ENCODE peak calls at places on chromosome 13, in four cellular contexts. A, M, V and K are unnamed samples.

GRCh38 chr13:112545866-112546265 is 42.1 kb downstream of the TUBGCP3 start:
- DNase-seq in V (no peak), M (peak), A (no peak), K (no peak)

GRCh38 chr13:52644108-52644507 is 1.9 kb downstream of the HNRNPA1L2 start:
- DNase-seq in A (no peak), V (no peak), M (no peak), K (no peak)

GRCh38 chr13:32125221-32125621 is 93.6 kb downstream of the FRY start:
- DNase-seq in A (no peak), V (no peak), M (peak), K (no peak)

GRCh38 chr13:37640499-37640898 is 41.9 kb upstream of the POSTN start:
- DNase-seq in V (no peak), A (no peak), M (peak), K (no peak)

GRCh38 chr13:107422421-107422820 is 792.9 kb downstream of the LIG4 start:
- DNase-seq in V (no peak), M (no peak), A (no peak), K (no peak)

GRCh38 chr13:46367622-46368327 is 19.3 kb downstream of the RUBCNL start:
- DNase-seq in M (peak), A (no peak), V (no peak), K (no peak)

GRCh38 chr13:110495376-110495775 is 66.1 kb downstream of the RAB20 start:
- DNase-seq in V (no peak), A (no peak), M (no peak), K (no peak)

GRCh38 chr13:25247345-25247744 is 39.9 kb downstream of the MTMR6 start:
- DNase-seq in M (no peak), V (no peak), A (no peak), K (no peak)

GRCh38 chr13:59846845-59847620 is 316.7 kb downstream of the DIAPH3 start:
- DNase-seq in M (no peak), V (no peak), A (no peak), K (no peak)

GRCh38 chr13:47239025-47239424 is 342.2 kb upstream of the HTR2A start:
- DNase-seq in M (no peak), V (no peak), A (no peak), K (no peak)

GRCh38 chr13:113947321-113948033 is 26.4 kb downstream of the C13orf46 start:
- DNase-seq in V (peak), A (no peak), M (peak), K (no peak)

GRCh38 chr13:77810430-77810829 is 108.2 kb downstream of the EDNRB start:
- DNase-seq in A (no peak), V (no peak), M (peak), K (no peak)

GRCh38 chr13:91348906-91349435 is 1.5 kb downstream of the MIR17HG start:
- DNase-seq in M (peak), V (peak), A (peak), K (peak)

GRCh38 chr13:74575729-74576125 is 441.5 kb upstream of the KLF12 start:
- DNase-seq in V (peak), M (peak), A (no peak), K (peak)

GRCh38 chr13:32881074-32881791 is 135.0 kb upstream of the KL start:
- DNase-seq in V (no peak), A (no peak), M (peak), K (peak)

GRCh38 chr13:103878891-103879605 is 812.8 kb upstream of the SLC10A2 start:
- DNase-seq in A (no peak), V (no peak), M (no peak), K (no peak)

GRCh38 chr13:76991432-76991795 is 467 bp upstream of the CLN5 start:
- DNase-seq in V (peak), A (peak), M (no peak), K (no peak)

GRCh38 chr13:90868321-90868920 is 479.1 kb upstream of the MIR17HG start:
- DNase-seq in V (peak), A (no peak), M (peak), K (no peak)

GRCh38 chr13:27005556-27005955 is 166.1 kb downstream of the USP12 start:
- DNase-seq in A (no peak), V (peak), M (no peak), K (no peak)

GRCh38 chr13:92074658-92075057 is 676.2 kb downstream of the GPC5 start:
- DNase-seq in V (no peak), M (peak), A (no peak), K (no peak)

GRCh38 chr13:48333976-48334375 is 30.4 kb downstream of the RB1 start:
- DNase-seq in M (peak), A (no peak), V (no peak), K (no peak)

GRCh38 chr13:43664700-43665191 is 122.0 kb downstream of the ENOX1 start:
- DNase-seq in V (peak), A (no peak), M (peak), K (no peak)

GRCh38 chr13:43246382-43246781 is 223.0 kb downstream of the DNAJC15 start:
- DNase-seq in M (no peak), A (no peak), V (no peak), K (no peak)

GRCh38 chr13:51330741-51331140 is 8.8 kb upstream of the SERPINE3 start:
- DNase-seq in A (peak), M (peak), V (no peak), K (no peak)

GRCh38 chr13:44837250-44837649 is 152.0 kb downstream of the NUFIP1 start:
- DNase-seq in V (no peak), A (no peak), M (peak), K (no peak)

GRCh38 chr13:59178344-59178743 is 985.4 kb downstream of the DIAPH3 start:
- DNase-seq in M (peak), V (no peak), A (no peak), K (no peak)

GRCh38 chr13:111272117-111272516 is 48.3 kb upstream of the TEX29 start:
- DNase-seq in M (no peak), A (no peak), V (peak), K (no peak)

GRCh38 chr13:103195762-103196161 is 129.5 kb upstream of the SLC10A2 start:
- DNase-seq in V (no peak), M (peak), A (no peak), K (no peak)

GRCh38 chr13:44920013-44920412 is 69.3 kb downstream of the NUFIP1 start:
- DNase-seq in V (no peak), A (no peak), M (no peak), K (no peak)

GRCh38 chr13:27796544-27797227 is 4.4 kb downstream of the GSX1 start:
- DNase-seq in A (no peak), V (no peak), M (no peak), K (no peak)

GRCh38 chr13:89726690-89727435 is 1620.6 kb upstream of the MIR17HG start:
- DNase-seq in V (no peak), A (no peak), M (peak), K (no peak)

GRCh38 chr13:51829236-51829899 is 15.6 kb downstream of the TMEM272 start:
- DNase-seq in V (no peak), A (no peak), M (no peak), K (no peak)

GRCh38 chr13:81051873-81052272 is 710.9 kb upstream of the SPRY2 start:
- DNase-seq in A (no peak), M (peak), V (no peak), K (no peak)

GRCh38 chr13:75481176-75482069 is 546 bp downstream of the TBC1D4 start:
- DNase-seq in A (no peak), V (no peak), M (peak), K (peak)

GRCh38 chr13:96967248-96967745 is 27.0 kb downstream of the OXGR1 start:
- DNase-seq in M (peak), A (no peak), V (no peak), K (no peak)

DNA sequence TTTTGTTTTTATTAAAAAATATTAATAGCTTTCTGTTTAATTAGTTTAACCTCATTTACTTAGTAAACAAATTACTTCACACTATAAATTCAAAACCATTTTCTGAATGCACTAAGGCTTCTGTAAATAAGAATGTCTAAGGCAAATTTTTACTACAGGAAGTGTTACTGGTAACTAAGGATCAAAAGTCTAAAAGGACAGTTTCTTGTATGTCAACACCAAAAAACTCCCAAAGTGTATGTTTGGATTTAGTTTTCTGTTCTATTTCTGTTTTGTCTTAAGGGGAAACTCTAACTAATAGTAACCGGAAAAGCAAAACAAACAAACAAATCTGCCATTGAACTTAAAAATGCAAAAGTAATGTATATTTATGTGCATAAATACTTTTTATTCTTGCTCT is 24.7 kb downstream of the PRR20E start:
- DNase-seq in M (no peak), V (no peak), A (no peak), K (no peak)
- TF ChIP-seq CTCF in M (no peak), V (no peak), A (no peak), K (no peak)

GRCh38 chr13:20206836-20207235 is 14.1 kb upstream of the GJB2 start:
- DNase-seq in A (no peak), M (no peak), V (no peak), K (no peak)

GRCh38 chr13:20209937-20210336 is 17.2 kb upstream of the GJB2 start:
- DNase-seq in A (no peak), V (no peak), M (no peak), K (no peak)

DNA sequence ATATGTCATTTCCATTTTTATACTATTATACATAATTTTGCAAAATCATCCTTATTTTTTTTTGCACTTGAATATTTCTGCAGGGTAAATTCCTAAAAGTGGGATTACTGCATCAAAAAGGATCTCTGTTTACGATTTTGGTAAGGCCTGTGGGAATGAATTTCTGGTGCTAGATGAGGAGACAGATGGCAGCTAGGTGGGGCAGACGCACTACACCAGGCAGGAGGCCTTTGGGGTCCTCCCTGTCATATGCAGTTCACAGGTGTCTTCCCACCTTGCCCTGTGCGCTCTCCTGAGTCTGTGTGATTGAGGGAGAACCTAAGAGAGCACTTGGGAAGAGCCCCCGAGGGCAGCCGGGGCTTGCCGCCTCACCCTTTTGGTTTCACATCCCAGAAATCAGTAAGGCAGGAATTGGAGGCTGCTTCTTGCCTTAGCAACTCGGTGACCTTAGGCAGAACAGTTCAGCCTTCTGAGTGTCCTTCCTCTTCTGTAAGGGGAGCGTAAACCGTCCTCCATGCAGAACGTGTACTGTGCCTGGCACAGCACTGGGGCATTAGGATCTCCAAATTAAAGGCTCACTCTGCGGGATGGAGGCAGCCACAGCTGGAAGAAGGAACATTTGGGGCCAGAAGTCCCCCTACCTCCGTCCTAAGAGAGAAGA is 13.5 kb upstream of the GJB2 start:
- DNase-seq in A (no peak), M (no peak), V (no peak), K (no peak)
- TF ChIP-seq CTCF in A (no peak), M (no peak), V (no peak), K (no peak)

GRCh38 chr13:101785858-101786257 is 333.4 kb downstream of the ITGBL1 start:
- DNase-seq in V (peak), A (no peak), M (peak), K (no peak)
- TF ChIP-seq CTCF in V (no peak), A (peak), M (no peak), K (peak)

DNA sequence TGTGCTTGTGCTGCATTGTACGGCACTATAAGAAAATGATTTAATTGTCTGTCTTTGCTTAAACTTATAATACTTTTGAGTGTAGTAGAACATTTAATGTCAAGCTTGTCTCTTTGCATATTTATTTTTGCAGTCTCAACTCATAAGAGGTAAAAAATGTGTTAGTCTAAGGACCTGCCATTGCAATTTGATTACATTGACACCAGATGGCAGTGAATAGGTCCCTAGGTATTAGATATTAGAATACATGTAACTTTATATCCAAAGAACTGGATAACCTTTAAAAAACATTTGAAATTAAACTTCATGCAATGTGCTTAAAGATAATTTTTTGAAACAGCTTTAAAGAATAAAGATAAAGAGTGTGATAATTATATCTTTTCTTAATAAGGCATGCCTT is 1421.3 kb downstream of the OLFM4 start:
- DNase-seq in V (no peak), A (no peak), M (no peak), K (no peak)
- TF ChIP-seq CTCF in V (no peak), A (no peak), M (no peak), K (peak)

GRCh38 chr13:30454991-30455390 is 10.7 kb downstream of the HMGB1 start:
- DNase-seq in M (no peak), V (no peak), A (no peak), K (no peak)

GRCh38 chr13:30457306-30457891 is 8.3 kb downstream of the HMGB1 start:
- DNase-seq in A (no peak), V (no peak), M (no peak), K (no peak)

GRCh38 chr13:30450066-30450465 is 15.7 kb downstream of the HMGB1 start:
- DNase-seq in A (no peak), V (no peak), M (no peak), K (no peak)

GRCh38 chr13:30456290-30456689 is 9.4 kb downstream of the HMGB1 start:
- DNase-seq in A (no peak), M (no peak), V (no peak), K (no peak)

DNA sequence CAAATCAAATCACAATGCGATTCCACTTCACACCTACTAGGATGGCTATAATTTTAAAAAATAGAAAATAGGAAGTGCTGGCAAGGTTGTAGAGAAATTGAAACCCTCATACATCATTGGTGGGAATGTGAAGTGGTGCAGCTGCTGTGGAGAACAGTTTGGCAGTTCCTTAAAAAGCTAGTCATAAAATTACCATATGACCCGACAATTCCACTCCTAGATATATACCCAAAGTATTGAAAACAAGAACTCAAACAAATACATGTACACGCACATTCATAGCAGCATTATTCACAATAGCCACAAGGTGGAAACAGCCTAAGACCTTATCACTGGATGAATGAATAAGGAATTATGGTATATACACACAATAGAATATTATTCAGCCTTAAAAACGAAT is 12.0 kb downstream of the HMGB1 start:
- DNase-seq in M (peak), V (no peak), A (no peak), K (no peak)
- TF ChIP-seq CTCF in M (peak), V (no peak), A (no peak), K (peak)